ENCODE peak calls at places on chromosome 22, in seven cellular contexts. D is dorsolateral prefrontal cortex; B is heart left ventricle; Y is CD4-positive, alpha-beta T cell; T is adrenal gland; C is cardiac muscle cell; E is colonic mucosa. Q is an unnamed sample.

GRCh38 chr22:39478461-39478860 is 21.6 kb downstream of the MGAT3 start:
- DNase-seq in B (no peak), E (no peak), D (no peak), C (peak; percentile 76), Y (no peak), T (no peak), Q (no peak)

GRCh38 chr22:49243335-49243734 is 584.3 kb downstream of the BRD1 start:
- DNase-seq in Y (no peak), B (no peak), C (no peak), D (no peak), E (no peak), T (no peak), Q (no peak)

GRCh38 chr22:30208631-30209603 is 37.6 kb downstream of the LIF start:
- DNase-seq in E (peak; percentile 40), B (peak; percentile 87), C (no peak), Y (no peak), D (no peak), T (peak; percentile 91), Q (no peak)

GRCh38 chr22:44164031-44164430 is 16.7 kb upstream of the PARVG start:
- DNase-seq in Y (no peak), T (no peak), C (no peak), B (no peak), E (no peak), D (no peak), Q (no peak)

GRCh38 chr22:50485221-50486131 is 1.2 kb upstream of the MIOX start:
- DNase-seq in E (no peak), B (peak; percentile 65), T (peak; percentile 43), Y (no peak), D (no peak), C (no peak), Q (no peak)

GRCh38 chr22:50271519-50271970 is 1.4 kb upstream of the MAPK11 start:
- DNase-seq in Y (peak; percentile 54), T (no peak), D (no peak), E (peak; percentile 82), C (peak; percentile 64), B (peak; percentile 87), Q (peak; percentile 53)

GRCh38 chr22:45181766-45182165 is 18.0 kb downstream of the NUP50 start:
- DNase-seq in T (no peak), D (no peak), B (no peak), E (no peak), C (no peak), Y (no peak), Q (no peak)

GRCh38 chr22:26679003-26679629 is 21.7 kb downstream of the MIAT start:
- DNase-seq in T (peak; percentile 64), E (peak; percentile 78), Y (peak; percentile 62), B (peak; percentile 82), D (peak; percentile 75), C (peak; percentile 80), Q (peak; percentile 58)

GRCh38 chr22:20979243-20979809 is 2.8 kb upstream of the LZTR1 start:
- DNase-seq in C (peak; percentile 70), B (peak; percentile 75), D (no peak), Y (peak; percentile 68), T (peak; percentile 88), E (peak; percentile 89), Q (no peak)

GRCh38 chr22:17631076-17631565 is 2.6 kb upstream of the ATP6V1E1 start:
- DNase-seq in E (no peak), D (no peak), T (no peak), B (no peak), C (no peak), Y (no peak), Q (no peak)

GRCh38 chr22:41429232-41429945 is 17.2 kb downstream of the TOB2 start:
- DNase-seq in Y (no peak), D (no peak), T (no peak), C (no peak), E (no peak), B (no peak), Q (peak; percentile 26)

GRCh38 chr22:41435560-41435959 is 11.0 kb downstream of the TOB2 start:
- DNase-seq in B (no peak), E (no peak), D (no peak), C (no peak), T (no peak), Y (no peak), Q (no peak)

GRCh38 chr22:41431656-41432055 is 14.9 kb downstream of the TOB2 start:
- DNase-seq in B (no peak), D (no peak), C (no peak), E (no peak), Y (no peak), T (no peak), Q (no peak)

GRCh38 chr22:41425704-41426365 is 20.8 kb downstream of the TOB2 start:
- DNase-seq in D (no peak), T (no peak), E (no peak), C (peak; percentile 31), Y (no peak), B (no peak), Q (no peak)

GRCh38 chr22:41429946-41430332 is 16.7 kb downstream of the TOB2 start:
- DNase-seq in T (no peak), E (no peak), Y (no peak), D (no peak), B (no peak), C (no peak), Q (no peak)
- H3K27ac ChIP-seq in T (no peak overlapping the region), E (no peak overlapping the region), Y (no peak overlapping the region), D (peak overlapping the region; percentile 85), B (no peak overlapping the region), C (no peak overlapping the region), Q (peak overlapping the region; percentile 85)

GRCh38 chr22:24105018-24105360 is 76.3 kb upstream of the SUSD2 start:
- DNase-seq in B (peak; percentile 12), Y (no peak), D (peak; percentile 42), E (no peak), T (no peak), C (no peak), Q (peak; percentile 17)
- H3K27ac ChIP-seq in B (peak overlapping the region; percentile 16), Y (no peak overlapping the region), D (peak overlapping the region; percentile 91), E (no peak overlapping the region), T (peak overlapping the region; percentile 31), C (no peak overlapping the region), Q (peak overlapping the region; percentile 2)

GRCh38 chr22:24451162-24451561 is 23.8 kb downstream of the ADORA2A start:
- DNase-seq in C (no peak), E (no peak), B (no peak), T (no peak), D (no peak), Y (no peak), Q (no peak)

GRCh38 chr22:24446291-24446611 is 18.9 kb downstream of the ADORA2A start:
- DNase-seq in D (no peak), Y (no peak), T (no peak), C (no peak), B (no peak), E (no peak), Q (no peak)

GRCh38 chr22:24455039-24455438 is 27.6 kb downstream of the ADORA2A start:
- DNase-seq in Y (no peak), T (no peak), D (no peak), B (no peak), C (no peak), E (no peak), Q (no peak)

GRCh38 chr22:24453853-24454252 is 26.5 kb downstream of the ADORA2A start:
- DNase-seq in D (no peak), Y (no peak), B (no peak), T (no peak), E (no peak), C (no peak), Q (no peak)

DNA sequence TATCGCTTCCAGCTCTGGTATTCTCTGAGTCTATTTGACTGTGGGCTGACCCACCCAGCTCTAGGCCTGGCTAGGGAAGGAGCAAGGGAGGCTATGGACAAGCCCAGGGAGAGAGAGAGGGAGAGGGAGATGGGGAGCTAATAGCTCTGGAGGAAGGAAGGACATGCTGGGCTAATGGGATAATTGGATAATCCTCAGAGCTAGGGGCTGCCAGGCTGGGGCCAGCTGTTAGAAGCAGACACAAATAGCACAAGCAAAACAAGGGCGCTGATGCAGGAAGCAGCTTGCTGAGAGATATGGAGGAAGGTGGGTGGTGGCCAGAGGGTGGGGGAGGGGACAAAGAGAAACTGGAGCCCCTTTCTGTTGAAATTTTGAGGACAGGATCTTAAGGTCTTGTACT is 23.2 kb downstream of the ADORA2A start:
- DNase-seq in B (no peak), Y (no peak), T (no peak), E (no peak), D (no peak), C (peak; percentile 30), Q (no peak)
- H3K27ac ChIP-seq in B (no peak overlapping the region), Y (no peak overlapping the region), T (peak overlapping the region; percentile 31), E (no peak overlapping the region), D (no peak overlapping the region), C (peak overlapping the region; percentile 78), Q (no peak overlapping the region)

GRCh38 chr22:46792841-46793261 is 30.4 kb downstream of the TBC1D22A start:
- DNase-seq in C (no peak), E (no peak), T (no peak), Y (no peak), D (no peak), B (no peak), Q (no peak)

GRCh38 chr22:46789992-46790391 is 27.5 kb downstream of the TBC1D22A start:
- DNase-seq in C (no peak), E (no peak), B (no peak), T (no peak), Y (no peak), D (no peak), Q (no peak)

GRCh38 chr22:46793497-46793896 is 31.0 kb downstream of the TBC1D22A start:
- DNase-seq in C (no peak), E (no peak), Y (no peak), B (no peak), T (no peak), D (no peak), Q (no peak)

GRCh38 chr22:46792061-46792796 is 29.8 kb downstream of the TBC1D22A start:
- DNase-seq in T (no peak), E (no peak), D (no peak), Y (no peak), C (no peak), B (no peak), Q (no peak)

GRCh38 chr22:46791201-46791731 is 28.8 kb downstream of the TBC1D22A start:
- DNase-seq in B (no peak), T (peak; percentile 75), E (no peak), Y (peak; percentile 86), C (no peak), D (no peak), Q (no peak)
- H3K27ac ChIP-seq in B (no peak overlapping the region), T (peak overlapping the region; percentile 72), E (peak overlapping the region; percentile 14), Y (peak overlapping the region; percentile 91), C (no peak overlapping the region), D (peak overlapping the region; percentile 83), Q (peak overlapping the region; percentile 88)